ENCODE peak calls at places on chromosomes 4 and X, in nine cellular contexts. One of them, this sample, is unnamed.

GRCh38 chr4:100306018-100306417 is 115.8 kb upstream of the DDIT4L start:
- DNase-seq in foreskin fibroblast: peak
- DNase-seq in GM12892: no peak
- DNase-seq in cardiac muscle cell: no peak
- DNase-seq in NCI-H510A treated with DMSO at 0.1 percent for 48 hours: no peak
- DNase-seq in GM12891: no peak
- DNase-seq in progenitor cell of endocrine pancreas: no peak
- DNase-seq in GM23248: peak
- DNase-seq in stomach: no peak
- DNase-seq in this sample: no peak

GRCh38 chrX:40478457-40479065 is 102.2 kb upstream of the ATP6AP2 start:
- DNase-seq in foreskin fibroblast: no peak
- DNase-seq in GM12892: no peak
- DNase-seq in cardiac muscle cell: no peak
- DNase-seq in NCI-H510A treated with DMSO at 0.1 percent for 48 hours: no peak
- DNase-seq in GM12891: no peak
- DNase-seq in progenitor cell of endocrine pancreas: no peak
- DNase-seq in GM23248: no peak
- DNase-seq in stomach: no peak
- DNase-seq in this sample: no peak

GRCh38 chrX:55279832-55280231 is 15.1 kb upstream of the PAGE3 start:
- DNase-seq in foreskin fibroblast: no peak
- DNase-seq in GM12892: no peak
- DNase-seq in cardiac muscle cell: no peak
- DNase-seq in NCI-H510A treated with DMSO at 0.1 percent for 48 hours: no peak
- DNase-seq in GM12891: no peak
- DNase-seq in progenitor cell of endocrine pancreas: no peak
- DNase-seq in GM23248: no peak
- DNase-seq in stomach: no peak
- DNase-seq in this sample: no peak

GRCh38 chr4:113837397-113837796 is 75.9 kb upstream of the CAMK2D start:
- DNase-seq in foreskin fibroblast: peak
- DNase-seq in GM12892: no peak
- DNase-seq in cardiac muscle cell: peak
- DNase-seq in NCI-H510A treated with DMSO at 0.1 percent for 48 hours: no peak
- DNase-seq in GM12891: no peak
- DNase-seq in progenitor cell of endocrine pancreas: no peak
- DNase-seq in GM23248: peak
- DNase-seq in stomach: no peak
- DNase-seq in this sample: no peak

GRCh38 chr4:111945014-111945413 is 200.2 kb upstream of the FAM241A start:
- DNase-seq in foreskin fibroblast: no peak
- DNase-seq in GM12892: no peak
- DNase-seq in cardiac muscle cell: peak
- DNase-seq in NCI-H510A treated with DMSO at 0.1 percent for 48 hours: no peak
- DNase-seq in GM12891: no peak
- DNase-seq in progenitor cell of endocrine pancreas: no peak
- DNase-seq in GM23248: peak
- DNase-seq in stomach: no peak
- DNase-seq in this sample: no peak

GRCh38 chr4:55435136-55435535 is 39.4 kb downstream of the TMEM165 start:
- DNase-seq in foreskin fibroblast: peak
- DNase-seq in GM12892: no peak
- DNase-seq in cardiac muscle cell: peak
- DNase-seq in NCI-H510A treated with DMSO at 0.1 percent for 48 hours: no peak
- DNase-seq in GM12891: no peak
- DNase-seq in progenitor cell of endocrine pancreas: no peak
- DNase-seq in GM23248: peak
- DNase-seq in stomach: no peak
- DNase-seq in this sample: no peak

GRCh38 chrX:7446815-7447214 is 298.9 kb upstream of the PUDP start:
- DNase-seq in foreskin fibroblast: no peak
- DNase-seq in GM12892: no peak
- DNase-seq in cardiac muscle cell: no peak
- DNase-seq in NCI-H510A treated with DMSO at 0.1 percent for 48 hours: no peak
- DNase-seq in GM12891: no peak
- DNase-seq in progenitor cell of endocrine pancreas: no peak
- DNase-seq in GM23248: no peak
- DNase-seq in stomach: no peak
- DNase-seq in this sample: no peak

GRCh38 chrX:72330131-72330530 is 24.4 kb upstream of the CITED1 start:
- DNase-seq in foreskin fibroblast: no peak
- DNase-seq in GM12892: no peak
- DNase-seq in cardiac muscle cell: no peak
- DNase-seq in NCI-H510A treated with DMSO at 0.1 percent for 48 hours: peak
- DNase-seq in GM12891: no peak
- DNase-seq in progenitor cell of endocrine pancreas: no peak
- DNase-seq in GM23248: no peak
- DNase-seq in stomach: no peak
- DNase-seq in this sample: no peak

GRCh38 chrX:109475174-109475891 is 6.6 kb downstream of the GUCY2F start:
- DNase-seq in foreskin fibroblast: peak
- DNase-seq in GM12892: no peak
- DNase-seq in cardiac muscle cell: peak
- DNase-seq in NCI-H510A treated with DMSO at 0.1 percent for 48 hours: peak
- DNase-seq in GM12891: no peak
- DNase-seq in progenitor cell of endocrine pancreas: peak
- DNase-seq in GM23248: peak
- DNase-seq in stomach: peak
- DNase-seq in this sample: no peak

GRCh38 chrX:15714529-15714928 is 23.5 kb upstream of the CA5B start:
- DNase-seq in foreskin fibroblast: no peak
- DNase-seq in GM12892: no peak
- DNase-seq in cardiac muscle cell: peak
- DNase-seq in NCI-H510A treated with DMSO at 0.1 percent for 48 hours: peak
- DNase-seq in GM12891: no peak
- DNase-seq in progenitor cell of endocrine pancreas: no peak
- DNase-seq in GM23248: no peak
- DNase-seq in stomach: no peak
- DNase-seq in this sample: no peak

This sample was measured in D721Med.